ENCODE peak calls at places on chromosomes 5 and 9, in six cellular contexts. J is A549, H is OCI-LY7, R is colonic mucosa, L is fibroblast of lung, E is Caco-2. M is an unnamed sample.
A peak's percentile ranks its signal among the peaks of the same experiment; 100 is the strongest.

GRCh38 chr5:157681048-157681447 is 9.7 kb downstream of the C5orf52 start:
- DNase-seq in J (no peak), H (no peak), R (no peak), L (no peak), E (no peak), M (no peak)

GRCh38 chr9:6711403-6711802 is 46.4 kb upstream of the KDM4C start:
- DNase-seq in J (no peak), H (no peak), R (no peak), L (peak; percentile 49), E (no peak), M (no peak)

GRCh38 chr5:157172408-157172807 is 6.3 kb upstream of the GARIN3 start:
- DNase-seq in J (no peak), H (peak; percentile 67), R (no peak), L (no peak), E (no peak), M (no peak)

GRCh38 chr5:170195876-170196275 is 36.9 kb upstream of the C5orf58 start:
- DNase-seq in J (no peak), H (no peak), R (no peak), L (no peak), E (no peak), M (no peak)

GRCh38 chr5:82107277-82107676 is 135.5 kb downstream of the ATG10 start:
- DNase-seq in J (peak; percentile 3), H (no peak), R (no peak), L (peak; percentile 2), E (no peak), M (no peak)

GRCh38 chr5:16784843-16785791 is 151.0 kb downstream of the MYO10 start:
- DNase-seq in J (no peak), H (no peak), R (no peak), L (peak; percentile 29), E (no peak), M (no peak)

GRCh38 chr9:91162784-91163440 is 198.8 kb downstream of the AUH start:
- DNase-seq in J (no peak), H (peak; percentile 58), R (peak; percentile 63), L (peak; percentile 47), E (no peak), M (peak; percentile 66)

GRCh38 chr5:133721365-133721764 is 109.0 kb upstream of the FSTL4 start:
- DNase-seq in J (no peak), H (no peak), R (no peak), L (no peak), E (no peak), M (no peak)

GRCh38 chr9:90201770-90202169 is 440.9 kb downstream of the DIRAS2 start:
- DNase-seq in J (no peak), H (no peak), R (no peak), L (no peak), E (no peak), M (no peak)

GRCh38 chr9:97575673-97576048 is 57.5 kb downstream of the TSTD2 start:
- DNase-seq in J (no peak), H (no peak), R (no peak), L (no peak), E (no peak), M (no peak)

GRCh38 chr5:171595801-171596231 is 176.4 kb downstream of the FGF18 start:
- DNase-seq in J (no peak), H (no peak), R (no peak), L (peak; percentile 94), E (no peak), M (no peak)

GRCh38 chr9:88280816-88281382 is 107.3 kb upstream of the SPIN1 start:
- DNase-seq in J (no peak), H (no peak), R (no peak), L (peak; percentile 80), E (peak; percentile 42), M (no peak)

GRCh38 chr9:114552716-114553115 is 34.9 kb upstream of the ATP6V1G1 start:
- DNase-seq in J (no peak), H (no peak), R (no peak), L (peak; percentile 27), E (no peak), M (no peak)

GRCh38 chr9:33927694-33928093 is 110.7 kb downstream of the UBE2R2 start:
- DNase-seq in J (no peak), H (no peak), R (no peak), L (no peak), E (no peak), M (no peak)

GRCh38 chr5:82881571-82882200 is 195.5 kb downstream of the TMEM167A start:
- DNase-seq in J (no peak), H (no peak), R (no peak), L (no peak), E (no peak), M (no peak)

GRCh38 chr9:37144762-37145161 is 24.4 kb downstream of the ZCCHC7 start:
- DNase-seq in J (no peak), H (peak; percentile 65), R (no peak), L (peak; percentile 55), E (no peak), M (no peak)

GRCh38 chr5:111233050-111233370 is 8.8 kb downstream of the CAMK4 start:
- DNase-seq in J (no peak), H (no peak), R (no peak), L (no peak), E (no peak), M (no peak)

GRCh38 chr9:87081523-87081922 is 134.2 kb upstream of the GAS1 start:
- DNase-seq in J (no peak), H (no peak), R (no peak), L (no peak), E (no peak), M (no peak)

GRCh38 chr5:75059887-75060286 is 7.5 kb upstream of the GCNT4 start:
- DNase-seq in J (no peak), H (no peak), R (no peak), L (peak; percentile 45), E (no peak), M (no peak)

GRCh38 chr5:14545890-14546289 is 35.7 kb upstream of the OTULINL start:
- DNase-seq in J (no peak), H (no peak), R (no peak), L (no peak), E (no peak), M (no peak)

GRCh38 chr5:67496051-67496450 is 299.5 kb upstream of the CD180 start:
- DNase-seq in J (no peak), H (no peak), R (no peak), L (no peak), E (no peak), M (no peak)

GRCh38 chr9:127754761-127755557 is 19.9 kb upstream of the TOR2A start:
- DNase-seq in J (no peak), H (no peak), R (no peak), L (no peak), E (no peak), M (no peak)

GRCh38 chr9:128946945-128947422 is 419 bp downstream of the DOLK start:
- DNase-seq in J (no peak), H (no peak), R (no peak), L (peak; percentile 45), E (peak; percentile 45), M (no peak)

GRCh38 chr9:87868175-87868574 is 14.5 kb upstream of the SPATA31E1 start:
- DNase-seq in J (no peak), H (no peak), R (no peak), L (no peak), E (no peak), M (no peak)

GRCh38 chr5:3365501-3366215 is 230.0 kb upstream of the IRX1 start:
- DNase-seq in J (no peak), H (peak; percentile 3), R (no peak), L (no peak), E (no peak), M (no peak)

GRCh38 chr9:91391426-91392217 is 29.9 kb upstream of the AUH start:
- DNase-seq in J (no peak), H (no peak), R (no peak), L (no peak), E (no peak), M (no peak)

GRCh38 chr5:93017854-93018253 is 563.2 kb downstream of the NR2F1-AS1 start:
- DNase-seq in J (no peak), H (no peak), R (no peak), L (peak; percentile 87), E (no peak), M (no peak)

GRCh38 chr5:50958852-50959457 is 292.5 kb downstream of the PARP8 start:
- DNase-seq in J (peak; percentile 19), H (peak; percentile 62), R (peak; percentile 51), L (peak; percentile 19), E (no peak), M (peak; percentile 73)

GRCh38 chr5:2899311-2899710 is 147.8 kb upstream of the IRX2 start:
- DNase-seq in J (no peak), H (no peak), R (no peak), L (no peak), E (no peak), M (no peak)

GRCh38 chr9:137538058-137538457 is 12.1 kb downstream of the PNPLA7 start:
- DNase-seq in J (no peak), H (no peak), R (no peak), L (no peak), E (no peak), M (peak; percentile 39)
- H3K9me3 ChIP-seq in J (no peaks in the 10 kb centered on the region), H (no peaks in the 10 kb centered on the region), R (no peaks in the 10 kb centered on the region), L (no peaks in the 10 kb centered on the region), E (no peaks in the 10 kb centered on the region), M (no peaks in the 10 kb centered on the region)

GRCh38 chr5:40359854-40360253 is 319.9 kb upstream of the PTGER4 start:
- DNase-seq in J (no peak), H (no peak), R (no peak), L (no peak), E (no peak), M (no peak)

GRCh38 chr5:40360685-40361084 is 319.0 kb upstream of the PTGER4 start:
- DNase-seq in J (no peak), H (no peak), R (no peak), L (no peak), E (no peak), M (no peak)

GRCh38 chr5:40359093-40359492 is 320.6 kb upstream of the PTGER4 start:
- DNase-seq in J (no peak), H (no peak), R (no peak), L (no peak), E (no peak), M (no peak)

GRCh38 chr5:40364441-40364840 is 315.3 kb upstream of the PTGER4 start:
- DNase-seq in J (no peak), H (no peak), R (no peak), L (no peak), E (no peak), M (no peak)

DNA sequence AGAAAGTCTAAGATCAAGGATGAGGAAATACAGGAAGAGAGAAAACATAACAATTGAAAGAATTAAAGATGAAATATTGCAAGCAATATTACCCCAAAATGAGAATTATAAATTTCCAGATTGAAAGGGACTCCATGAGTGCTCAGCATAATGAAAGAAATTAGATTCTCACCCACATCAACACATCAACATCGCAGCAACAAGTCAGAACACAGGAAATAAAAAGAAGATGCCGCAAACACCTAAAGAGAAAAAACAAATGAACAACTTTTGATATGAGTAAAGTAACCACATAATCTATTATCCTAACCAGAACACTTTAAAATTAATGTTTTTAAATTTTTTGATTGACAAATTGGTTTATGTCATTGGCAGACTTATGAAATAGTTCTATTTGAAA is 318.3 kb upstream of the PTGER4 start:
- DNase-seq in J (no peak), H (no peak), R (no peak), L (no peak), E (no peak), M (no peak)
- H3K4me3 ChIP-seq in J (no peak overlapping the region), H (no peak overlapping the region), R (no peak overlapping the region), L (no peak overlapping the region), E (no peak overlapping the region), M (no peak overlapping the region)

GRCh38 chr5:180329606-180330269 is 23.4 kb downstream of the GFPT2 start:
- DNase-seq in J (no peak), H (no peak), R (no peak), L (no peak), E (no peak), M (peak; percentile 28)
- H3K4me1 ChIP-seq in J (peaks cover 60% of the 10 kb centered on the region), H (no peaks in the 10 kb centered on the region), R (no peaks in the 10 kb centered on the region), L (peaks cover 10% of the 10 kb centered on the region), E (no peaks in the 10 kb centered on the region), M (no peaks in the 10 kb centered on the region)

GRCh38 chr9:40884072-40884901 is 244.2 kb downstream of the FOXD4L6 start:
- DNase-seq in J (no peak), H (no peak), R (no peak), L (no peak), E (no peak), M (no peak)
- H3K9me3 ChIP-seq in J (peaks cover 53% of the 10 kb centered on the region), H (no peaks in the 10 kb centered on the region), R (peaks cover 25% of the 10 kb centered on the region), L (no peaks in the 10 kb centered on the region), E (no peaks in the 10 kb centered on the region), M (peaks cover 100% of the 10 kb centered on the region)

M was measured in mucosa of descending colon.